ENCODE peak calls at places on chromosome 18, in four cellular contexts. D, P, L and U are unnamed samples.

GRCh38 chr18:13278231-13278630 is 59.7 kb downstream of the LDLRAD4 start:
- DNase-seq in L (no peak), D (no peak), P (no peak), U (no peak)

GRCh38 chr18:23617412-23618009 is 31.2 kb upstream of the NPC1 start:
- DNase-seq in P (no peak), D (no peak), L (no peak), U (no peak)

GRCh38 chr18:6837904-6838303 is 108.4 kb downstream of the ARHGAP28 start:
- DNase-seq in P (no peak), L (no peak), D (no peak), U (no peak)

GRCh38 chr18:56021814-56022205 is 433.8 kb upstream of the TCF4 start:
- DNase-seq in L (no peak), D (no peak), P (no peak), U (no peak)

GRCh38 chr18:37294951-37295350 is 270.6 kb downstream of the CELF4 start:
- DNase-seq in P (no peak), L (no peak), D (no peak), U (no peak)

GRCh38 chr18:59537581-59537980 is 159.6 kb downstream of the CCBE1 start:
- DNase-seq in P (no peak), D (no peak), L (no peak), U (no peak)

GRCh38 chr18:13625843-13626543 is 100.4 kb downstream of the FAM210A start:
- DNase-seq in P (no peak), D (no peak), L (no peak), U (no peak)

GRCh38 chr18:55405655-55406373 is 182.2 kb downstream of the TCF4 start:
- DNase-seq in D (peak; percentile 89), L (no peak), P (peak; percentile 72), U (no peak)

GRCh38 chr18:36680042-36680441 is 148.8 kb downstream of the TPGS2 start:
- DNase-seq in L (no peak), P (no peak), D (no peak), U (no peak)

GRCh38 chr18:76447268-76447890 is 47.7 kb downstream of the ZNF516 start:
- DNase-seq in P (no peak), D (peak; percentile 75), L (no peak), U (no peak)

GRCh38 chr18:13381907-13382682 is 163.5 kb downstream of the LDLRAD4 start:
- DNase-seq in P (peak; percentile 27), L (peak; percentile 6), D (peak; percentile 69), U (peak; percentile 62)

GRCh38 chr18:63317982-63318881 is 1.3 kb downstream of the BCL2 start:
- DNase-seq in D (peak; percentile 80), P (peak; percentile 46), L (peak; percentile 8), U (peak; percentile 77)

GRCh38 chr18:3985664-3986063 is 469.4 kb downstream of the DLGAP1 start:
- DNase-seq in L (no peak), P (no peak), D (no peak), U (no peak)

GRCh38 chr18:59379772-59380530 is 20.9 kb upstream of the LMAN1 start:
- DNase-seq in P (no peak), D (no peak), L (no peak), U (no peak)

GRCh38 chr18:519019-519879 is 18.7 kb upstream of the COLEC12 start:
- DNase-seq in P (no peak), L (no peak), D (peak; percentile 75), U (no peak)

GRCh38 chr18:9973461-9973860 is 59.6 kb downstream of the VAPA start:
- DNase-seq in L (no peak), P (no peak), D (no peak), U (no peak)

GRCh38 chr18:55522011-55522410 is 66.0 kb downstream of the TCF4 start:
- DNase-seq in L (no peak), D (peak; percentile 30), P (no peak), U (no peak)

GRCh38 chr18:64333584-64333983 is 184.7 kb upstream of the LINC00305 start:
- DNase-seq in P (no peak), L (no peak), D (no peak), U (no peak)

GRCh38 chr18:64639536-64639935 is 490.6 kb upstream of the LINC00305 start:
- DNase-seq in P (no peak), D (no peak), L (no peak), U (no peak)

GRCh38 chr18:35139517-35139916 is 98.3 kb downstream of the MAPRE2 start:
- DNase-seq in P (no peak), L (no peak), D (no peak), U (no peak)

GRCh38 chr18:35134190-35134730 is 93.0 kb downstream of the MAPRE2 start:
- DNase-seq in P (no peak), L (no peak), D (no peak), U (no peak)

GRCh38 chr18:35137632-35138031 is 96.4 kb downstream of the MAPRE2 start:
- DNase-seq in P (no peak), D (no peak), L (no peak), U (no peak)

GRCh38 chr18:35138773-35139172 is 97.6 kb downstream of the MAPRE2 start:
- DNase-seq in P (no peak), L (no peak), D (no peak), U (no peak)

GRCh38 chr18:35136248-35136647 is 95.0 kb downstream of the MAPRE2 start:
- DNase-seq in P (no peak), D (no peak), L (no peak), U (no peak)
- TF ChIP-seq POLR2A in P (no peak), D (no peak), L (no peak), U (no peak)

GRCh38 chr18:57425096-57425495 is 10.1 kb upstream of the ONECUT2 start:
- DNase-seq in L (no peak), P (no peak), D (no peak), U (no peak)

GRCh38 chr18:57429607-57430165 is 5.5 kb upstream of the ONECUT2 start:
- DNase-seq in L (no peak), D (no peak), P (no peak), U (no peak)

GRCh38 chr18:57426187-57426586 is 9.0 kb upstream of the ONECUT2 start:
- DNase-seq in L (no peak), P (no peak), D (no peak), U (no peak)

GRCh38 chr18:57428221-57429150 is 6.7 kb upstream of the ONECUT2 start:
- DNase-seq in L (no peak), D (no peak), P (no peak), U (no peak)

GRCh38 chr18:57427429-57428181 is 7.6 kb upstream of the ONECUT2 start:
- DNase-seq in D (no peak), L (no peak), P (no peak), U (no peak)
- TF ChIP-seq POLR2A in D (no peak), L (no peak), P (no peak), U (no peak)

DNA sequence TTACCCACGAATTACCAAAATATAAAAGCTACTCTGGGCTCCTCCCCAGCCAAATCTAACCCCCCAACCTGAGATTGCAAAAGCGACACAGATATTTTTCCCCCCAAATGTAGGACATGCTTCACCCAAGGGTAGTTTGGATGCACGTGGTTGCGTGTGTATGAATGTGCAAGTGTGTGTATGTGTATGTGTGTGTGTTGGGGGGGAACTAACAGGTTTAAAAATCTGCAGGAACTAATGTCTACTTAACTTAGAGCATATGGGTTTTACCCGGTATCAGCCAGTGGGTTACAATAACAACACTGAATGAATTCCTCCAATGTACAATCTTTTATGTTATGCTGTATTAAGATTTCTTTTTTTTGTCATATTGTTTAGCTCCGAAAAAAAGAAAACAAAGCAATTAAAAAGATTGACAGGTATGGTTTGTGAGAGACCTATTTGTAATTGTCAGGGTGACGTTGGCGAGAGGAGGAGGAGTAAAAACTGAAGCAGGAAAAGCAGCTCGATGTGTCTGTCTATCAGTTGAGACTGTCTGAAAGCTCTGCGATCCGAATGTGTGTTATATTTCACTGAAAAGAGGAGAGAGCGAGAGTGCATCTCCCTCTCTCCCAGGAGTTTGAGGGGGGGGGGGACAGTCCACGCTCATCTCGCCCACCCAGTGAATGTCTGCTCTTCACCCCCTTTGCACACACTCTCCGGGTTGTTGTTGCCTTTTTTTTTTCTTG is at the start of gene TSHZ1:
- DNase-seq in L (peak; percentile 46), P (no peak), D (peak; percentile 81), U (peak; percentile 58)
- TF ChIP-seq POLR2A in L (no peak), P (peak; percentile 84), D (peak; percentile 88), U (peak; percentile 59)

DNA sequence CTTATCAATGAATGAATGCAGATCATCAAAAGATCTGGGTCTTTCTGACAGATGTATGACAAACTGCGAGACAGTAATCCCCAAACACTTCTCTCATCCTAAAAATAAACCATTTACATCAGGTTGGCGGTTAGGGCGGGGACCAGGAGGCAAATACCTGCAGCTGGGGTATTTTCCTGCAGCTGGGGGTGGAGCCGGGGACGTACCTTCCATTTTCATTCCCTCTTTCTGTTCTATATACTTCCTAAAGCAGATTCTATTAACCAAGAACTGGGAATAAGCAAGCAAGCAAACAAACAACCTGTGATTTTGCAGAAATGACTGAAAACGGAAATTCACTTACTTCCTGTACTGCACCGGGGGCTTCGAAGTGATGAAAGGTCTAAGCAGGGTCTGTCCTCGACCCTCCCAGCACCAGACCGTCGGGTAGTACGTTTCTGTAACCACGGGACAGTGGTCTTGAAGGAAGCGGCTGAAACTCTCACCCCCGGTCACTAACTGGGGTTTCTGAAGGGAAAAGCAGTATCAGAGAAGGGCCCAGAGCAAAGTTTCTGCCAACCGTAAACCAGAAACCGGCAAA is 1.2 kb downstream of the ABHD3 start:
- DNase-seq in P (no peak), D (no peak), L (no peak), U (no peak)
- TF ChIP-seq POLR2A in P (no peak), D (no peak), L (no peak), U (no peak)

DNA sequence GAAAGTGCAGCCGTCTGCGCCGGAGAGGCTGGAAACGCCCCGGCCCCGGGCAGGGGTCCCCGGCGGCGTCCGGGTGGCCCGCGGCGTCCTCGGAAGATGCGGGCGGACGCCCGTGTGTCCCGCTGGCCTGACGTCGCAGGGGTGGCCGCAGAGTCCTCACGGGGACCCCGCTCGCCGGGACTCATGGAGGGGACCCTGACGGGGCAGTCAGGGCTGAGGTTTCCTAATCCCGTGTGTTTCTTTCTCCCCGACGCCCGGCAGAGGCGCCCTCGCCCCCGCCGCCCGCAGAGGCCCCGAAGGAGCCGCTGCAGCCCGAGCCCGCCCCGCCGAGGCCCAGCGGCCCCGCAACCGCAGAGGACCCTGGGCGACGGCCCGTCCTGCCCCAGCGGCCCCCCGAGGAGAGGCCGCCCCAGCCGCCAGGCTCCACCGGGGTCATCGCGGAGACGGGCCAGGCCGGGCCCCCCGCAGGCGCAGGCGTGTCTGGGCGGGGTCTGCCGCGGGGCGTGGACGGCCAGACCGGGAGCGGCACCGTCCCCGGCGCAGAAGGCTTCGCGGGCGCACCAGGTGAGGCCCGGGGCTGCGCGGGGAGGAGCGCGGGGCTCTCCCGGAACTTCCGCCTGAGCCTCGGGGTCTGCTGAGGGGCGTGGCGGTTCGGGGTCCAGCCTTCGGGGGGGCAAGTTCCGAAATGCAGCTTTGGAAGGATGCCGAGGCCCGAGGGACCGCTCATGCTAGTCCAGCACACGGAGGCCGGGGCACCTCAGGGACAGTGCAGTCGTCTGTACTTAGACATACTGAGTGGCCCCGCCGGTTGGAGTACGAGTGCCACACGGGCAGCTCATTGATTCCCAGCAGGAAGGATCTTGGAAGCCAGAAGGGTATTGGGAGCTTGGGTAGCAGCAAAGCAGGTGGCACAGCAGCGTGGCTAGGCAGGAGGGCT is 60.0 kb downstream of the EMILIN2 start:
- DNase-seq in D (peak; percentile 58), L (no peak), P (peak; percentile 12), U (no peak)
- TF ChIP-seq POLR2A in D (no peak), L (no peak), P (no peak), U (no peak)

GRCh38 chr18:79068946-79069791 is at the start of gene ATP9B:
- DNase-seq in L (peak; percentile 81), P (peak; percentile 96), D (peak; percentile 97), U (peak; percentile 96)
- TF ChIP-seq POLR2A in L (no peak), P (peak; percentile 77), D (peak; percentile 35), U (no peak)